ENCODE peak calls at places on chromosomes 2 and 18, in ten cellular contexts. Q is Ammon's horn; L is activated CD4-positive, alpha-beta T cell treated with anti-CD3 and anti-CD28 coated beads for 48 hours; O is AG04450; N is AG09309; R is coronary artery; S is fibroblast of lung; W is sciatic nerve; B is GM23338; G is thoracic aorta. Z is an unnamed sample.

GRCh38 chr2:109266511-109266910 is 137.5 kb downstream of the SH3RF3 start:
- DNase-seq in Q (no peak), L (no peak), O (no peak), N (no peak), R (no peak), S (no peak), W (no peak), B (no peak), G (no peak), Z (no peak)

GRCh38 chr18:12518326-12518725 is 110.6 kb downstream of the PRELID3A start:
- DNase-seq in Q (no peak), L (no peak), O (no peak), N (peak), R (no peak), S (peak), W (no peak), B (no peak), G (no peak), Z (no peak)

GRCh38 chr2:176164184-176164802 is 7.2 kb downstream of the HOXD3 start:
- DNase-seq in Q (no peak), L (no peak), O (no peak), N (no peak), R (no peak), S (no peak), W (no peak), B (no peak), G (no peak), Z (no peak)

GRCh38 chr2:232400244-232401015 is 6.2 kb upstream of the ALPG start:
- DNase-seq in Q (no peak), L (no peak), O (no peak), N (no peak), R (no peak), S (no peak), W (peak), B (no peak), G (no peak), Z (no peak)

GRCh38 chr2:111121028-111121872 is 536 bp downstream of the BCL2L11 start:
- DNase-seq in Q (peak), L (peak), O (no peak), N (no peak), R (peak), S (peak), W (peak), B (peak), G (no peak), Z (peak)

GRCh38 chr18:61738042-61738441 is 154.8 kb downstream of the RNF152 start:
- DNase-seq in Q (no peak), L (no peak), O (no peak), N (no peak), R (peak), S (no peak), W (no peak), B (no peak), G (no peak), Z (no peak)

GRCh38 chr2:137947032-137947713 is 17.1 kb upstream of the HNMT start:
- DNase-seq in Q (no peak), L (no peak), O (no peak), N (no peak), R (no peak), S (no peak), W (no peak), B (no peak), G (no peak), Z (no peak)

GRCh38 chr2:26900831-26901321 is 52.9 kb downstream of the DPYSL5 start:
- DNase-seq in Q (no peak), L (no peak), O (no peak), N (no peak), R (no peak), S (no peak), W (no peak), B (no peak), G (no peak), Z (no peak)

Z was measured in AG08396.